ENCODE peak calls at places on chromosome 22, in four cellular contexts. One of them, this sample, is unnamed. For H3K4me1, the result is how much of the 10 kb centered on the place peaks cover.

GRCh38 chr22:41517172-41518047 is 26.9 kb downstream of the POLR3H start:
- DNase-seq in OCI-LY7: no peak
- DNase-seq in mesendoderm: peak
- DNase-seq in HAP-1: peak
- DNase-seq in this sample: peak

GRCh38 chr22:41401781-41402648 is 20.3 kb downstream of the TEF start:
- DNase-seq in HAP-1: no peak
- DNase-seq in OCI-LY7: no peak
- DNase-seq in mesendoderm: no peak
- DNase-seq in this sample: peak

GRCh38 chr22:26474687-26475086 is 8.9 kb downstream of the HPS4 start:
- DNase-seq in HAP-1: no peak
- DNase-seq in OCI-LY7: no peak
- DNase-seq in mesendoderm: no peak
- DNase-seq in this sample: no peak

GRCh38 chr22:34847072-34847471 is 218.9 kb upstream of the ISX start:
- DNase-seq in HAP-1: no peak
- DNase-seq in OCI-LY7: no peak
- DNase-seq in mesendoderm: peak
- DNase-seq in this sample: no peak

GRCh38 chr22:34113381-34113780 is 193.1 kb upstream of the LARGE1 start:
- DNase-seq in OCI-LY7: no peak
- DNase-seq in HAP-1: no peak
- DNase-seq in mesendoderm: no peak
- DNase-seq in this sample: no peak

GRCh38 chr22:19289475-19290161 is 1.9 kb downstream of the CLTCL1 start:
- DNase-seq in OCI-LY7: no peak
- DNase-seq in mesendoderm: no peak
- DNase-seq in HAP-1: no peak
- DNase-seq in this sample: no peak

GRCh38 chr22:47625013-47625385 is 862.5 kb downstream of the TBC1D22A start:
- DNase-seq in mesendoderm: no peak
- DNase-seq in OCI-LY7: no peak
- DNase-seq in HAP-1: no peak
- DNase-seq in this sample: no peak

GRCh38 chr22:48263791-48264351 is 1501.4 kb downstream of the TBC1D22A start:
- DNase-seq in HAP-1: no peak
- DNase-seq in OCI-LY7: no peak
- DNase-seq in mesendoderm: no peak
- DNase-seq in this sample: no peak

GRCh38 chr22:31127181-31127772 is 4.5 kb downstream of the INPP5J start:
- DNase-seq in mesendoderm: peak
- DNase-seq in OCI-LY7: no peak
- DNase-seq in HAP-1: no peak
- DNase-seq in this sample: no peak

DNA sequence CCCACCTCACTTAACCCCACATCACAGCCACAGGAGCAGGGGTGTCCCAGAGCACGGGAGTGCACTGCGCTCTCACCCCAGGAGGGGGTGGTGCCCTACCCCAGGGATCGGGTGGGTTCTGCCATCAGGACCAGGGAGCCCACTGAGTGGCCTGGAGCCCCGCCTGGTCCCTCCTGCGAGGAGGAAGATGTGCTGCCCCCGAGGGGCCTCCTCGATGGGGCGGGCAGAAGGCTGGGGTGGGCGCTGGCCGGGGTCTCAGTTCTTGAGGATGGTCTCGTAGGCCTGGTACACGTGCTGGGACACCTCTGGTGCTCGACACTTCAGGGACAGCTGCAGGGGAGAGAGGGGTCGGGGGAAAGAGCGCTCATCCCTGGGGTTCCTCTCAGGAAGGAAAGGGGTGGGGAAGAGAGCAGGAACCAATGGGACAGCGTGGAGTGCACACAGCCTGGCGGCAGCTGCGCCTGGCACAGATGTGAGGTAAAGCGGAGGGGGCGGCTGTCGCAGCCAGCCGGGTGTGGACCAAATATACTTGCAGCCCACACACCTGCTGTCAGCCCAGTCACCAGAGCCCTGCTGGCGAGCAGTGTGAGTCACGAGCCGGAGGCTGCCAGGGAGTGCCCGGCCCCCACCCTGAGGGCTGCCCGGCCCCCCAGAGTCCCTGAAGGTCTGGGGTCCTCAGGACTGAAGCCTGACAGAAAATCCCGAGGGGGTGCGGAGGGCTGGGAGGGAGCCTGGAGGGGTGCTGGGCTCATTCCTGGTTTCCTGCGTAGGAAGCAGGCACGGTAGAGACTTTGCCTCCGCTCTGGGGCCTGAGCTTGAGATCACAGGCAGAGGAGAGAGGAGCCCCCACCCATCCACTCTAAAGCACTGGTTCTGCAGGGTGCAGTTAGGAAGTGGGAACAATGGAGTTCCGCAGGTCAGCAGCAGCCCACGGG is 13.3 kb upstream of the RASL10A start:
- DNase-seq in OCI-LY7: no peak
- DNase-seq in HAP-1: no peak
- DNase-seq in mesendoderm: no peak
- DNase-seq in this sample: no peak
- H3K4me1 ChIP-seq in OCI-LY7: under half
- H3K4me1 ChIP-seq in HAP-1: under half
- H3K4me1 ChIP-seq in mesendoderm: under half
- H3K4me1 ChIP-seq in this sample: under half

GRCh38 chr22:22380098-22381030 is 128.2 kb downstream of the ZNF280B start:
- DNase-seq in HAP-1: no peak
- DNase-seq in mesendoderm: peak
- DNase-seq in OCI-LY7: peak
- DNase-seq in this sample: no peak
- H3K4me1 ChIP-seq in HAP-1: under half
- H3K4me1 ChIP-seq in mesendoderm: under half
- H3K4me1 ChIP-seq in OCI-LY7: half or more
- H3K4me1 ChIP-seq in this sample: under half

GRCh38 chr22:32576553-32577255 is 102.1 kb downstream of the FBXO7 start:
- DNase-seq in mesendoderm: peak
- DNase-seq in OCI-LY7: no peak
- DNase-seq in HAP-1: no peak
- DNase-seq in this sample: no peak
- H3K4me1 ChIP-seq in mesendoderm: under half
- H3K4me1 ChIP-seq in OCI-LY7: under half
- H3K4me1 ChIP-seq in HAP-1: under half
- H3K4me1 ChIP-seq in this sample: under half

DNA sequence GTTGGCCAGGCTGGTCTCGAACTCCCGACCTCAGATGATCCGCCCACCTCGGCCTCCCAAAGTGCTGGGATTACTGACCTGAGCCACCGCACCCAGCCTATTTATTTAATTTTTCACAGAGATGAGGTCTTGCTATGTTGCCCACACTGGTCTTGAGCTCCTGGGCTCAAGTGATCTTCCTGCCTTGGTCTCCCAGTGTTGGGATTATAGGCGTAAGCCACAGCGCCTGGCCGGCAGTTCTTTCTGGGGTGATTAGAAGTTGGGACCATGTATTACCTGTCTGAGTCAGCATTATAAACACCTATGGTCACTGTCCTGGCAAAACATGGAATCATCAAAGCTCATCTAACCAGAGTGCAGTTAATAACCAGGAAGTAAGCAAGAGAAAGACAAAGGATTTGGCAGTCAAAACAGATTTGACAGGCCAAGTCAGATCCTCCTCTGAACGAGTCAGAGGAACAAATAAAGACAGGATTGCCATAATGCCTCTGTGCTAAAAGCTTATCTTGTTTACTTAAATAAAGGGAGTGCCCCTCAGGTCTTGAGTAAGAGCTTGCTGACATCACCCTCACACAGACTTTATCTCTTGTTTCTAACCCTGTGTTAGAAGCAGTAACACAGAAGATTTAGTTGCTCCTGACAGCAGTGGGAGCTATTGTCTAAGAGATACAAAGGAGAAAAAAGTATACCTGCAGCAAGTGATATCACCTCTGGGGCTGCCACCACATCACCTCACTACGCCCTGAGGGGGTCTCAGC is 3.7 kb downstream of the SERPIND1 start:
- DNase-seq in mesendoderm: peak
- DNase-seq in HAP-1: no peak
- DNase-seq in OCI-LY7: no peak
- DNase-seq in this sample: peak
- H3K4me1 ChIP-seq in mesendoderm: under half
- H3K4me1 ChIP-seq in HAP-1: under half
- H3K4me1 ChIP-seq in OCI-LY7: under half
- H3K4me1 ChIP-seq in this sample: under half

GRCh38 chr22:45516923-45517675 is 14.4 kb downstream of the FBLN1 start:
- DNase-seq in HAP-1: no peak
- DNase-seq in mesendoderm: peak
- DNase-seq in OCI-LY7: no peak
- DNase-seq in this sample: peak
- H3K4me1 ChIP-seq in HAP-1: under half
- H3K4me1 ChIP-seq in mesendoderm: under half
- H3K4me1 ChIP-seq in OCI-LY7: under half
- H3K4me1 ChIP-seq in this sample: under half

GRCh38 chr22:24302591-24302990 is 32.0 kb downstream of the SPECC1L start:
- DNase-seq in HAP-1: no peak
- DNase-seq in mesendoderm: no peak
- DNase-seq in OCI-LY7: no peak
- DNase-seq in this sample: no peak

GRCh38 chr22:24303007-24303406 is 32.4 kb downstream of the SPECC1L start:
- DNase-seq in OCI-LY7: no peak
- DNase-seq in HAP-1: no peak
- DNase-seq in mesendoderm: no peak
- DNase-seq in this sample: no peak

GRCh38 chr22:24310969-24311368 is 40.3 kb downstream of the SPECC1L start:
- DNase-seq in HAP-1: peak
- DNase-seq in OCI-LY7: no peak
- DNase-seq in mesendoderm: no peak
- DNase-seq in this sample: no peak

GRCh38 chr22:24304067-24304675 is 33.5 kb downstream of the SPECC1L start:
- DNase-seq in mesendoderm: no peak
- DNase-seq in OCI-LY7: no peak
- DNase-seq in HAP-1: no peak
- DNase-seq in this sample: no peak

DNA sequence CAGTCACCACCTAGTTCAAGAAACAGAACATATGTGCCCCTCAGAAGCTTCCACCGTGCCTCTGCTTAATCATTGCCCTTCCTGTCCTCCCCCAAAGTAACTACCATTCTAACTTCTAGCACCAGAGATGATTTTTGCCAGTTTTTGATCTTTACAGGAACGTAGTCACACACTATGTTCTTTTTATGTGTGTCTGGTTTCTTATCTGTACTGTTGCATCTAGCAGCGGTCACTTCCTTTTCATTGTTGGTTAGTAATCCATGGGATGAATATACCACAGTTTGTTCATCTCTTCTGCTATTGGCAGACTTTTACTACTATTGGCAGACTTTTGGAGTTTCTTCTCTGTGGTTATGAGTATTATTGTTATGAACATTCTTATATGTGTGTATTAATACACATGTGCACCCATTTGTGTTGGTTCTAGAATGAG is 34.6 kb downstream of the SPECC1L start:
- DNase-seq in OCI-LY7: no peak
- DNase-seq in mesendoderm: no peak
- DNase-seq in HAP-1: no peak
- DNase-seq in this sample: peak
- H3K4me1 ChIP-seq in OCI-LY7: under half
- H3K4me1 ChIP-seq in mesendoderm: under half
- H3K4me1 ChIP-seq in HAP-1: under half
- H3K4me1 ChIP-seq in this sample: under half

GRCh38 chr22:42614312-42615091 is at the start of gene POLDIP3:
- DNase-seq in mesendoderm: peak
- DNase-seq in OCI-LY7: peak
- DNase-seq in HAP-1: peak
- DNase-seq in this sample: peak
- H3K4me1 ChIP-seq in mesendoderm: under half
- H3K4me1 ChIP-seq in OCI-LY7: under half
- H3K4me1 ChIP-seq in HAP-1: under half
- H3K4me1 ChIP-seq in this sample: under half

GRCh38 chr22:38871360-38872171 is 450 bp downstream of the CBX6 start:
- DNase-seq in OCI-LY7: peak
- DNase-seq in HAP-1: no peak
- DNase-seq in mesendoderm: peak
- DNase-seq in this sample: peak

GRCh38 chr22:38869663-38870062 is 2.4 kb downstream of the CBX6 start:
- DNase-seq in mesendoderm: no peak
- DNase-seq in HAP-1: no peak
- DNase-seq in OCI-LY7: no peak
- DNase-seq in this sample: no peak

GRCh38 chr22:38870791-38871359 is 1.1 kb downstream of the CBX6 start:
- DNase-seq in HAP-1: no peak
- DNase-seq in mesendoderm: no peak
- DNase-seq in OCI-LY7: no peak
- DNase-seq in this sample: no peak

GRCh38 chr22:38868886-38869381 is 3.1 kb downstream of the CBX6 start:
- DNase-seq in OCI-LY7: peak
- DNase-seq in HAP-1: peak
- DNase-seq in mesendoderm: peak
- DNase-seq in this sample: peak

DNA sequence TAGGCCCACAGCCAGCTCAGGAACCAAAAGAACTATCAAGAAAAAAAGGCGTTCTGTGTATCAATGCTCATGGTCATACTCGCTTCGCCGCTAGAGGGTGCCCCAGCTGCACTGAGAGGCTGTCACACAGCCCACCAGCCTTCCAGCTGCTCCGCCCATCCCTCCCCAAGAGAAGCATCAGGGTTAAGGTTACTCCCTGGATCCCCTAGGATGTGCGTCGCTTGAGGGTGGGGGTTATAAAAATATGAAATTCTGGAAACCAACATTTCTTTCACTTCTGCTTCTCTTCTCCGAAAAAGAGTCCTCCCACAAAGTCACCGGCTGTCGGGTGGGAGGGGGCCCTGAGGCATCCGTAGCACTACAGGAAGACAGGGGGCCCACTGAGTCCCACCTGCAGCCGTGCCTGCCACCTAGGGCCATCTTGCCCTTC is 1.7 kb downstream of the CBX6 start:
- DNase-seq in OCI-LY7: peak
- DNase-seq in mesendoderm: peak
- DNase-seq in HAP-1: peak
- DNase-seq in this sample: peak
- H3K4me1 ChIP-seq in OCI-LY7: under half
- H3K4me1 ChIP-seq in mesendoderm: under half
- H3K4me1 ChIP-seq in HAP-1: under half
- H3K4me1 ChIP-seq in this sample: under half